ENCODE peak calls at places on chromosomes 1 and 21, in six cellular contexts. Y is astrocyte, J is GM23248, D is heart left ventricle, O is lower lobe of right lung, G is ovary. F is an unnamed sample.

GRCh38 chr1:178238722-178239510 is 145.0 kb downstream of the RASAL2 start:
- DNase-seq in D (no peak), O (no peak), G (no peak), Y (peak; percentile 100), J (peak; percentile 96), F (no peak)

GRCh38 chr1:29433830-29434229 is 197.5 kb downstream of the PTPRU start:
- DNase-seq in D (no peak), J (no peak), G (no peak), O (no peak), Y (no peak), F (no peak)

GRCh38 chr1:239107676-239108075 is 278.7 kb upstream of the CHRM3 start:
- DNase-seq in G (no peak), Y (no peak), J (no peak), O (no peak), D (no peak), F (no peak)

GRCh38 chr1:156692958-156693857 is 12.2 kb downstream of the CRABP2 start:
- DNase-seq in O (peak; percentile 61), J (no peak), D (peak; percentile 25), Y (no peak), G (no peak), F (peak; percentile 64)

GRCh38 chr1:6034750-6035096 is 11.0 kb upstream of the KCNAB2 start:
- DNase-seq in D (no peak), G (no peak), O (no peak), J (no peak), Y (no peak), F (no peak)

GRCh38 chr1:235998812-235999211 is 66.1 kb downstream of the NID1 start:
- DNase-seq in D (no peak), O (no peak), J (no peak), Y (peak; percentile 30), G (no peak), F (no peak)

GRCh38 chr21:41680444-41681335 is 86.2 kb downstream of the RIPK4 start:
- DNase-seq in J (no peak), Y (no peak), G (no peak), O (no peak), D (no peak), F (no peak)

GRCh38 chr1:19648239-19648638 is 4.1 kb downstream of the NBL1 start:
- DNase-seq in D (no peak), O (no peak), G (no peak), J (no peak), Y (no peak), F (no peak)

GRCh38 chr1:88661188-88661587 is 22.9 kb upstream of the PKN2 start:
- DNase-seq in G (no peak), J (no peak), O (no peak), Y (no peak), D (no peak), F (no peak)

GRCh38 chr1:228370941-228371740 is 35.5 kb downstream of the TRIM11 start:
- DNase-seq in O (peak; percentile 46), G (no peak), Y (no peak), D (peak; percentile 87), J (no peak), F (no peak)

GRCh38 chr1:165153182-165153581 is 203.3 kb downstream of the LMX1A start:
- DNase-seq in G (no peak), Y (no peak), D (no peak), O (no peak), J (no peak), F (no peak)

GRCh38 chr1:3910769-3911520 is 10.9 kb upstream of the C1orf174 start:
- DNase-seq in O (peak; percentile 78), D (peak; percentile 83), Y (no peak), G (peak; percentile 47), J (peak; percentile 67), F (peak; percentile 67)

GRCh38 chr1:214514032-214514818 is 37.2 kb downstream of the PTPN14 start:
- DNase-seq in J (peak; percentile 33), Y (peak; percentile 71), D (no peak), O (no peak), G (peak; percentile 34), F (no peak)

GRCh38 chr1:31980835-31981782 is 32.6 kb upstream of the KHDRBS1 start:
- DNase-seq in J (no peak), D (no peak), G (no peak), Y (no peak), O (no peak), F (no peak)

GRCh38 chr1:100360790-100361232 is 8.5 kb downstream of the CDC14A start:
- DNase-seq in Y (peak; percentile 67), G (peak; percentile 73), D (no peak), J (peak; percentile 40), O (no peak), F (no peak)

GRCh38 chr1:185027252-185027882 is 18.0 kb upstream of the RNF2 start:
- DNase-seq in O (no peak), D (no peak), J (no peak), G (no peak), Y (no peak), F (no peak)

GRCh38 chr21:38297193-38297592 is 40.4 kb downstream of the KCNJ15 start:
- DNase-seq in J (peak; percentile 62), G (no peak), D (no peak), O (no peak), Y (peak; percentile 87), F (no peak)

GRCh38 chr1:3454811-3455618 is 550 bp downstream of the ARHGEF16 start:
- DNase-seq in O (peak; percentile 78), D (peak; percentile 77), Y (no peak), G (no peak), J (no peak), F (peak; percentile 63)

GRCh38 chr1:226482975-226483660 is 65.4 kb upstream of the STUM start:
- DNase-seq in J (no peak), D (no peak), O (no peak), G (no peak), Y (no peak), F (no peak)

GRCh38 chr1:61088163-61088840 is 5.9 kb downstream of the NFIA start:
- DNase-seq in J (no peak), Y (no peak), G (no peak), D (no peak), O (no peak), F (no peak)

GRCh38 chr1:39170731-39171375 is 33.6 kb upstream of the MACF1 start:
- DNase-seq in D (no peak), O (no peak), J (no peak), G (no peak), Y (no peak), F (no peak)

GRCh38 chr1:182725264-182725965 is 41.0 kb upstream of the RGS8 start:
- DNase-seq in D (no peak), Y (peak; percentile 32), O (no peak), G (no peak), J (no peak), F (no peak)

GRCh38 chr1:15039017-15039648 is 114.4 kb upstream of the TMEM51 start:
- DNase-seq in D (no peak), G (no peak), O (no peak), Y (no peak), J (no peak), F (no peak)

GRCh38 chr1:89894210-89894668 is 73.4 kb downstream of the LRRC8D start:
- DNase-seq in D (no peak), J (peak; percentile 93), Y (peak; percentile 90), G (no peak), O (no peak), F (no peak)

GRCh38 chr1:197356723-197357533 is 88.9 kb downstream of the CRB1 start:
- DNase-seq in D (no peak), O (no peak), G (no peak), J (peak; percentile 65), Y (peak; percentile 33), F (peak; percentile 40)

GRCh38 chr21:32311621-32312020 is 13.0 kb downstream of the MRAP start:
- DNase-seq in D (no peak), J (no peak), G (no peak), O (no peak), Y (no peak), F (no peak)

GRCh38 chr1:72570815-72571214 is 288.5 kb upstream of the NEGR1 start:
- DNase-seq in J (no peak), Y (no peak), G (no peak), D (no peak), O (no peak), F (no peak)

GRCh38 chr1:72568113-72568512 is 285.8 kb upstream of the NEGR1 start:
- DNase-seq in Y (no peak), G (no peak), O (no peak), J (no peak), D (no peak), F (no peak)

GRCh38 chr1:72564749-72565148 is 282.4 kb upstream of the NEGR1 start:
- DNase-seq in Y (no peak), D (no peak), G (no peak), J (no peak), O (no peak), F (no peak)

GRCh38 chr1:72567511-72567910 is 285.2 kb upstream of the NEGR1 start:
- DNase-seq in G (no peak), O (no peak), D (no peak), J (peak; percentile 12), Y (peak; percentile 8), F (no peak)
- H3K4me1 ChIP-seq in G (peaks cover 2% of the 10 kb centered on the region), O (no peaks in the 10 kb centered on the region), D (no peaks in the 10 kb centered on the region), J (peaks cover 4% of the 10 kb centered on the region), Y (no peaks in the 10 kb centered on the region), F (peaks cover 8% of the 10 kb centered on the region)

GRCh38 chr21:44885615-44886014 is 12.1 kb upstream of the PTTG1IP start:
- DNase-seq in O (no peak), Y (no peak), D (peak; percentile 38), G (no peak), J (no peak), F (no peak)
- H3K4me1 ChIP-seq in O (peaks cover 21% of the 10 kb centered on the region), Y (peaks cover 15% of the 10 kb centered on the region), D (peaks cover 3% of the 10 kb centered on the region), G (no peaks in the 10 kb centered on the region), J (peaks cover 20% of the 10 kb centered on the region), F (no peaks in the 10 kb centered on the region)

DNA sequence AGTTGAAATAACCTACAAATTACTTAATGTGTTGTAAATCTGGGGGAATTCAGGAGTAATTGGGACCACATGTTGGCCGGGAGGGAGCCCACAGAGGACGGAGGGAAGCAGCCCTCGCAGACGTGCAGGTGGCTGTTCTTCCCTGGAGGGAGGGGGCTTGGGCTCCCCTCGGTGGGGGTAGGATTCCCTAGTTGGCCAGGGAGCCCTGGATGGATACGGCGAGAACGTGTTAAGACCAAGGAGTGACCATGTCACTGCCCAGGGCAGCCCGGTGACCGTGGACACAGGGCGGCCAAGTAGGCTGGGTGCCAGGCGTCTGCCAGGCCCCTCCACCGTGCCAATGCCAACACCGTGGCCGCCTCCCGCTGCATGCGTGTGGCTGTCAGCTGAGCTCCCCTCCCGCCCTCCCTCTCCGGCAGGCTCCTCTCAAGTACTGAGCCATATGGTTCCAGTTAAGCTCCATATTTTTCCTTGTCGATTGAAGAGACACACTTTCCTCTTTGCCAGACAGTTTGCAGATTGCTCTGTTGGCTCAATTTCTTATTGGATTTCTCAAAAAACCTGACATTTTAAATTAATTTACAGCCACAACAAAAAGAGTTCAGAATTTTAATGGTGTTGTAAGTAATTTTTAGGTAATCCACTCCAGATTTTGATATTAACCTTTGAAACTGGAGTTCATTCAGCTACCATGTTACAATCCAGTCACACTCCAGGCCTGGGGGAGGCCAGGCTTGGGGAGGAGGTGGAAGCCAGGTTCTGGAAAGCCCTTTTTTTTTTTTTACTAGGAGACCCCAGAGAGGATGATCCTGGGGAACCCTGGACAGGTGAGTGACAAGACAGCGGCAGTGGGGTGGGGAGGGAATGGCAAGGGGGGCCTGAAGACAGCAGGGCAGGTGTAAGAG is 71.2 kb downstream of the CASZ1 start:
- DNase-seq in G (no peak), J (peak; percentile 79), D (no peak), Y (peak; percentile 19), O (peak; percentile 80), F (no peak)
- H3K4me1 ChIP-seq in G (no peaks in the 10 kb centered on the region), J (peaks cover 4% of the 10 kb centered on the region), D (peaks cover 87% of the 10 kb centered on the region), Y (no peaks in the 10 kb centered on the region), O (peaks cover 39% of the 10 kb centered on the region), F (no peaks in the 10 kb centered on the region)

GRCh38 chr1:74652711-74653131 is 20.9 kb downstream of the ERICH3 start:
- DNase-seq in G (no peak), J (peak; percentile 88), O (no peak), D (no peak), Y (peak; percentile 98), F (peak; percentile 32)

GRCh38 chr1:74650561-74650960 is 23.0 kb downstream of the ERICH3 start:
- DNase-seq in D (no peak), J (peak; percentile 16), Y (peak; percentile 71), G (no peak), O (no peak), F (no peak)
- H3K4me1 ChIP-seq in D (no peaks in the 10 kb centered on the region), J (peaks cover 27% of the 10 kb centered on the region), Y (peaks cover 20% of the 10 kb centered on the region), G (no peaks in the 10 kb centered on the region), O (no peaks in the 10 kb centered on the region), F (no peaks in the 10 kb centered on the region)

F was measured in DND-41.